ENCODE peak calls at places on chromosomes 12 and 14, in five cellular contexts. One of them, this sample, is unnamed.
A peak's percentile ranks its signal among the peaks of the same experiment; 100 is the strongest.

GRCh38 chr14:69014829-69015259 is 35.7 kb upstream of the ACTN1 start:
- DNase-seq in GM12865: no peak
- DNase-seq in cardiac fibroblast: peak; percentile 59
- DNase-seq in tibial artery: no peak
- DNase-seq in stimulated activated naive CD8-positive, alpha-beta T cell treated with anti-CD3 and anti-CD28 coated beads, Interleukin-15, Interleukin-2, amounts not matched to agents 100 U/mL and 50 U/mL, for 24 hours: no peak
- DNase-seq in this sample: no peak

GRCh38 chr12:4781212-4781611 is 61.0 kb downstream of the GALNT8 start:
- DNase-seq in GM12865: no peak
- DNase-seq in cardiac fibroblast: no peak
- DNase-seq in tibial artery: no peak
- DNase-seq in stimulated activated naive CD8-positive, alpha-beta T cell treated with anti-CD3 and anti-CD28 coated beads, Interleukin-15, Interleukin-2, amounts not matched to agents 100 U/mL and 50 U/mL, for 24 hours: no peak
- DNase-seq in this sample: no peak

GRCh38 chr14:21467620-21468019 is 9.1 kb downstream of the RAB2B start:
- DNase-seq in GM12865: no peak
- DNase-seq in cardiac fibroblast: peak; percentile 96
- DNase-seq in tibial artery: no peak
- DNase-seq in stimulated activated naive CD8-positive, alpha-beta T cell treated with anti-CD3 and anti-CD28 coated beads, Interleukin-15, Interleukin-2, amounts not matched to agents 100 U/mL and 50 U/mL, for 24 hours: no peak
- DNase-seq in this sample: peak; percentile 36

GRCh38 chr12:89384050-89384749 is 31.9 kb upstream of the DUSP6 start:
- DNase-seq in GM12865: no peak
- DNase-seq in cardiac fibroblast: peak; percentile 95
- DNase-seq in tibial artery: peak; percentile 50
- DNase-seq in stimulated activated naive CD8-positive, alpha-beta T cell treated with anti-CD3 and anti-CD28 coated beads, Interleukin-15, Interleukin-2, amounts not matched to agents 100 U/mL and 50 U/mL, for 24 hours: no peak
- DNase-seq in this sample: peak; percentile 89

GRCh38 chr14:95321693-95322455 is 2.2 kb upstream of the CLMN start:
- DNase-seq in GM12865: no peak
- DNase-seq in cardiac fibroblast: no peak
- DNase-seq in tibial artery: no peak
- DNase-seq in stimulated activated naive CD8-positive, alpha-beta T cell treated with anti-CD3 and anti-CD28 coated beads, Interleukin-15, Interleukin-2, amounts not matched to agents 100 U/mL and 50 U/mL, for 24 hours: no peak
- DNase-seq in this sample: no peak

GRCh38 chr14:76352639-76353281 is 23.2 kb upstream of the ESRRB start:
- DNase-seq in GM12865: peak; percentile 63
- DNase-seq in cardiac fibroblast: peak; percentile 46
- DNase-seq in tibial artery: no peak
- DNase-seq in stimulated activated naive CD8-positive, alpha-beta T cell treated with anti-CD3 and anti-CD28 coated beads, Interleukin-15, Interleukin-2, amounts not matched to agents 100 U/mL and 50 U/mL, for 24 hours: peak; percentile 77
- DNase-seq in this sample: no peak

GRCh38 chr12:95643251-95643650 is 92.0 kb upstream of the USP44 start:
- DNase-seq in GM12865: no peak
- DNase-seq in cardiac fibroblast: no peak
- DNase-seq in tibial artery: no peak
- DNase-seq in stimulated activated naive CD8-positive, alpha-beta T cell treated with anti-CD3 and anti-CD28 coated beads, Interleukin-15, Interleukin-2, amounts not matched to agents 100 U/mL and 50 U/mL, for 24 hours: no peak
- DNase-seq in this sample: no peak

GRCh38 chr12:104722541-104723534 is 235.3 kb downstream of the SLC41A2 start:
- DNase-seq in GM12865: peak; percentile 74
- DNase-seq in cardiac fibroblast: no peak
- DNase-seq in tibial artery: no peak
- DNase-seq in stimulated activated naive CD8-positive, alpha-beta T cell treated with anti-CD3 and anti-CD28 coated beads, Interleukin-15, Interleukin-2, amounts not matched to agents 100 U/mL and 50 U/mL, for 24 hours: no peak
- DNase-seq in this sample: no peak

GRCh38 chr12:2823483-2823882 is 11.0 kb downstream of the ITFG2 start:
- DNase-seq in GM12865: no peak
- DNase-seq in cardiac fibroblast: no peak
- DNase-seq in tibial artery: no peak
- DNase-seq in stimulated activated naive CD8-positive, alpha-beta T cell treated with anti-CD3 and anti-CD28 coated beads, Interleukin-15, Interleukin-2, amounts not matched to agents 100 U/mL and 50 U/mL, for 24 hours: no peak
- DNase-seq in this sample: no peak

GRCh38 chr14:24179294-24179960 is 7.5 kb downstream of the REC8 start:
- DNase-seq in GM12865: no peak
- DNase-seq in cardiac fibroblast: no peak
- DNase-seq in tibial artery: no peak
- DNase-seq in stimulated activated naive CD8-positive, alpha-beta T cell treated with anti-CD3 and anti-CD28 coated beads, Interleukin-15, Interleukin-2, amounts not matched to agents 100 U/mL and 50 U/mL, for 24 hours: no peak
- DNase-seq in this sample: no peak

GRCh38 chr12:6745751-6746525 is 7.0 kb downstream of the MLF2 start:
- DNase-seq in GM12865: peak; percentile 55
- DNase-seq in cardiac fibroblast: peak; percentile 45
- DNase-seq in tibial artery: no peak
- DNase-seq in stimulated activated naive CD8-positive, alpha-beta T cell treated with anti-CD3 and anti-CD28 coated beads, Interleukin-15, Interleukin-2, amounts not matched to agents 100 U/mL and 50 U/mL, for 24 hours: no peak
- DNase-seq in this sample: no peak

GRCh38 chr12:6097384-6097783 is 27.1 kb downstream of the VWF start:
- DNase-seq in GM12865: no peak
- DNase-seq in cardiac fibroblast: peak; percentile 90
- DNase-seq in tibial artery: no peak
- DNase-seq in stimulated activated naive CD8-positive, alpha-beta T cell treated with anti-CD3 and anti-CD28 coated beads, Interleukin-15, Interleukin-2, amounts not matched to agents 100 U/mL and 50 U/mL, for 24 hours: no peak
- DNase-seq in this sample: peak; percentile 64

GRCh38 chr14:92963301-92964123 is 40.6 kb downstream of the CHGA start:
- DNase-seq in GM12865: no peak
- DNase-seq in cardiac fibroblast: no peak
- DNase-seq in tibial artery: no peak
- DNase-seq in stimulated activated naive CD8-positive, alpha-beta T cell treated with anti-CD3 and anti-CD28 coated beads, Interleukin-15, Interleukin-2, amounts not matched to agents 100 U/mL and 50 U/mL, for 24 hours: no peak
- DNase-seq in this sample: no peak

GRCh38 chr12:77493311-77493710 is 337.4 kb upstream of the NAV3 start:
- DNase-seq in GM12865: no peak
- DNase-seq in cardiac fibroblast: no peak
- DNase-seq in tibial artery: no peak
- DNase-seq in stimulated activated naive CD8-positive, alpha-beta T cell treated with anti-CD3 and anti-CD28 coated beads, Interleukin-15, Interleukin-2, amounts not matched to agents 100 U/mL and 50 U/mL, for 24 hours: no peak
- DNase-seq in this sample: peak; percentile 52

GRCh38 chr12:43277630-43278267 is 274.3 kb downstream of the ADAMTS20 start:
- DNase-seq in GM12865: no peak
- DNase-seq in cardiac fibroblast: peak; percentile 90
- DNase-seq in tibial artery: no peak
- DNase-seq in stimulated activated naive CD8-positive, alpha-beta T cell treated with anti-CD3 and anti-CD28 coated beads, Interleukin-15, Interleukin-2, amounts not matched to agents 100 U/mL and 50 U/mL, for 24 hours: no peak
- DNase-seq in this sample: peak; percentile 44